ENCODE peak calls at places on chromosomes 5 and 9, in ten cellular contexts. One of them, this sample, is unnamed.

GRCh38 chr5:66621146-66621545 is 25.0 kb downstream of the MAST4 start:
- DNase-seq in DMS 273 treated with DMSO at 0.1 percent for 48 hours: no peak
- DNase-seq in hypothalamus: no peak
- DNase-seq in amygdala: no peak
- DNase-seq in KBM-7: no peak
- DNase-seq in cardiac septum: no peak
- DNase-seq in AML-193: no peak
- DNase-seq in ureter: no peak
- DNase-seq in kidney epithelial cell: no peak
- DNase-seq in stimulated activated CD4-positive, alpha-beta T cell treated with anti-CD3 and anti-CD28 coated beads, Interleukin-12 subunit alpha, Interleukin-12 subunit beta, amount 100 ng/mL, for 4 hours: no peak
- DNase-seq in this sample: no peak

GRCh38 chr9:129436751-129437625 is 183.9 kb downstream of the C9orf50 start:
- DNase-seq in KBM-7: peak; percentile 58
- DNase-seq in AML-193: no peak
- DNase-seq in ureter: peak; percentile 70
- DNase-seq in kidney epithelial cell: no peak
- DNase-seq in stimulated activated CD4-positive, alpha-beta T cell treated with anti-CD3 and anti-CD28 coated beads, Interleukin-12 subunit alpha, Interleukin-12 subunit beta, amount 100 ng/mL, for 4 hours: peak; percentile 34
- DNase-seq in hypothalamus: peak; percentile 77
- DNase-seq in amygdala: no peak
- DNase-seq in cardiac septum: no peak
- DNase-seq in DMS 273 treated with DMSO at 0.1 percent for 48 hours: no peak
- DNase-seq in this sample: peak; percentile 18

GRCh38 chr5:176646707-176647029 is 616 bp upstream of the TSPAN17 start:
- DNase-seq in DMS 273 treated with DMSO at 0.1 percent for 48 hours: no peak
- DNase-seq in amygdala: no peak
- DNase-seq in cardiac septum: no peak
- DNase-seq in stimulated activated CD4-positive, alpha-beta T cell treated with anti-CD3 and anti-CD28 coated beads, Interleukin-12 subunit alpha, Interleukin-12 subunit beta, amount 100 ng/mL, for 4 hours: no peak
- DNase-seq in KBM-7: no peak
- DNase-seq in ureter: no peak
- DNase-seq in AML-193: no peak
- DNase-seq in kidney epithelial cell: no peak
- DNase-seq in hypothalamus: no peak
- DNase-seq in this sample: no peak

GRCh38 chr5:156913719-156914370 is 49.2 kb downstream of the TIMD4 start:
- DNase-seq in hypothalamus: no peak
- DNase-seq in AML-193: no peak
- DNase-seq in DMS 273 treated with DMSO at 0.1 percent for 48 hours: peak; percentile 38
- DNase-seq in ureter: no peak
- DNase-seq in KBM-7: peak; percentile 43
- DNase-seq in amygdala: no peak
- DNase-seq in stimulated activated CD4-positive, alpha-beta T cell treated with anti-CD3 and anti-CD28 coated beads, Interleukin-12 subunit alpha, Interleukin-12 subunit beta, amount 100 ng/mL, for 4 hours: no peak
- DNase-seq in cardiac septum: no peak
- DNase-seq in kidney epithelial cell: no peak
- DNase-seq in this sample: peak; percentile 30

GRCh38 chr9:32570262-32570661 is 2.7 kb downstream of the NDUFB6 start:
- DNase-seq in KBM-7: no peak
- DNase-seq in hypothalamus: no peak
- DNase-seq in amygdala: no peak
- DNase-seq in kidney epithelial cell: no peak
- DNase-seq in ureter: no peak
- DNase-seq in stimulated activated CD4-positive, alpha-beta T cell treated with anti-CD3 and anti-CD28 coated beads, Interleukin-12 subunit alpha, Interleukin-12 subunit beta, amount 100 ng/mL, for 4 hours: no peak
- DNase-seq in cardiac septum: no peak
- DNase-seq in DMS 273 treated with DMSO at 0.1 percent for 48 hours: no peak
- DNase-seq in AML-193: no peak
- DNase-seq in this sample: no peak

GRCh38 chr5:88480245-88480644 is 211.6 kb upstream of the TMEM161B start:
- DNase-seq in AML-193: no peak
- DNase-seq in KBM-7: no peak
- DNase-seq in kidney epithelial cell: no peak
- DNase-seq in stimulated activated CD4-positive, alpha-beta T cell treated with anti-CD3 and anti-CD28 coated beads, Interleukin-12 subunit alpha, Interleukin-12 subunit beta, amount 100 ng/mL, for 4 hours: no peak
- DNase-seq in ureter: no peak
- DNase-seq in hypothalamus: peak; percentile 46
- DNase-seq in DMS 273 treated with DMSO at 0.1 percent for 48 hours: peak; percentile 86
- DNase-seq in amygdala: no peak
- DNase-seq in cardiac septum: no peak
- DNase-seq in this sample: peak; percentile 1

GRCh38 chr5:87394407-87394806 is 18.3 kb downstream of the CCNH start:
- DNase-seq in hypothalamus: no peak
- DNase-seq in cardiac septum: no peak
- DNase-seq in kidney epithelial cell: peak; percentile 29
- DNase-seq in KBM-7: no peak
- DNase-seq in ureter: no peak
- DNase-seq in AML-193: no peak
- DNase-seq in amygdala: no peak
- DNase-seq in stimulated activated CD4-positive, alpha-beta T cell treated with anti-CD3 and anti-CD28 coated beads, Interleukin-12 subunit alpha, Interleukin-12 subunit beta, amount 100 ng/mL, for 4 hours: no peak
- DNase-seq in DMS 273 treated with DMSO at 0.1 percent for 48 hours: no peak
- DNase-seq in this sample: no peak

GRCh38 chr5:179302499-179303185 is 42.6 kb downstream of the ADAMTS2 start:
- DNase-seq in AML-193: no peak
- DNase-seq in amygdala: no peak
- DNase-seq in KBM-7: peak; percentile 90
- DNase-seq in DMS 273 treated with DMSO at 0.1 percent for 48 hours: no peak
- DNase-seq in cardiac septum: peak; percentile 65
- DNase-seq in ureter: no peak
- DNase-seq in hypothalamus: no peak
- DNase-seq in kidney epithelial cell: no peak
- DNase-seq in stimulated activated CD4-positive, alpha-beta T cell treated with anti-CD3 and anti-CD28 coated beads, Interleukin-12 subunit alpha, Interleukin-12 subunit beta, amount 100 ng/mL, for 4 hours: no peak
- DNase-seq in this sample: no peak

GRCh38 chr5:170747851-170748250 is 35.7 kb upstream of the GABRP start:
- DNase-seq in hypothalamus: no peak
- DNase-seq in DMS 273 treated with DMSO at 0.1 percent for 48 hours: no peak
- DNase-seq in AML-193: no peak
- DNase-seq in kidney epithelial cell: no peak
- DNase-seq in KBM-7: no peak
- DNase-seq in ureter: peak; percentile 28
- DNase-seq in cardiac septum: no peak
- DNase-seq in amygdala: no peak
- DNase-seq in stimulated activated CD4-positive, alpha-beta T cell treated with anti-CD3 and anti-CD28 coated beads, Interleukin-12 subunit alpha, Interleukin-12 subunit beta, amount 100 ng/mL, for 4 hours: no peak
- DNase-seq in this sample: no peak

GRCh38 chr5:11222169-11222568 is 461.1 kb upstream of the DAP start:
- DNase-seq in KBM-7: no peak
- DNase-seq in ureter: no peak
- DNase-seq in AML-193: no peak
- DNase-seq in DMS 273 treated with DMSO at 0.1 percent for 48 hours: no peak
- DNase-seq in stimulated activated CD4-positive, alpha-beta T cell treated with anti-CD3 and anti-CD28 coated beads, Interleukin-12 subunit alpha, Interleukin-12 subunit beta, amount 100 ng/mL, for 4 hours: no peak
- DNase-seq in hypothalamus: no peak
- DNase-seq in kidney epithelial cell: no peak
- DNase-seq in cardiac septum: no peak
- DNase-seq in amygdala: no peak
- DNase-seq in this sample: no peak